ENCODE peak calls at places on chromosomes 13 and 19, in five cellular contexts. Q, T, R, A and B are unnamed samples.

GRCh38 chr19:18000981-18001836 is 6.8 kb upstream of the ARRDC2 start:
- DNase-seq in Q (peak; percentile 85), T (peak; percentile 94), R (peak; percentile 96), A (peak; percentile 96), B (peak; percentile 97)

GRCh38 chr19:55232284-55232597 is 3.7 kb upstream of the TMEM86B start:
- DNase-seq in Q (no peak), T (no peak), R (no peak), A (peak; percentile 40), B (peak; percentile 65)

GRCh38 chr13:74715718-74716117 is 581.5 kb upstream of the KLF12 start:
- DNase-seq in Q (no peak), T (no peak), R (peak; percentile 43), A (no peak), B (no peak)

GRCh38 chr13:19117913-19118739 is 63.5 kb downstream of the TUBA3C start:
- DNase-seq in Q (no peak), T (no peak), R (no peak), A (no peak), B (no peak)

GRCh38 chr13:61095885-61096284 is 319.8 kb downstream of the PCDH20 start:
- DNase-seq in Q (no peak), T (no peak), R (no peak), A (no peak), B (no peak)

GRCh38 chr13:52969373-52969772 is 59.2 kb upstream of the OLFM4 start:
- DNase-seq in Q (no peak), T (no peak), R (no peak), A (no peak), B (no peak)

GRCh38 chr19:17347361-17347760 is 10.0 kb downstream of the GTPBP3 start:
- DNase-seq in Q (peak; percentile 34), T (no peak), R (peak; percentile 38), A (no peak), B (peak; percentile 83)

GRCh38 chr19:7010722-7011593 is 10.3 kb downstream of the MBD3L2B start:
- DNase-seq in Q (no peak), T (no peak), R (no peak), A (no peak), B (no peak)

GRCh38 chr19:11848594-11849263 is at the start of gene ZNF439:
- DNase-seq in Q (peak; percentile 79), T (peak; percentile 94), R (peak; percentile 93), A (peak; percentile 96), B (peak; percentile 97)

GRCh38 chr13:23159205-23159586 is 21.6 kb upstream of the SGCG start:
- DNase-seq in Q (no peak), T (no peak), R (peak; percentile 72), A (no peak), B (peak; percentile 81)

GRCh38 chr13:27133889-27134288 is 37.7 kb downstream of the USP12 start:
- DNase-seq in Q (no peak), T (no peak), R (no peak), A (no peak), B (no peak)

GRCh38 chr19:44644391-44645016 is 794 bp downstream of the PVR start:
- DNase-seq in Q (peak; percentile 34), T (no peak), R (peak; percentile 67), A (no peak), B (peak; percentile 81)

GRCh38 chr13:72530471-72530870 is 197.0 kb downstream of the MZT1 start:
- DNase-seq in Q (no peak), T (no peak), R (no peak), A (no peak), B (no peak)

GRCh38 chr19:53647792-53648191 is 16.0 kb downstream of the DPRX start:
- DNase-seq in Q (no peak), T (no peak), R (no peak), A (no peak), B (no peak)

GRCh38 chr19:28498404-28498976 is 714.5 kb downstream of the UQCRFS1 start:
- DNase-seq in Q (no peak), T (no peak), R (no peak), A (no peak), B (no peak)

GRCh38 chr13:55229906-55230569 is 1910.7 kb upstream of the PRR20A start:
- DNase-seq in Q (no peak), T (no peak), R (no peak), A (no peak), B (no peak)

GRCh38 chr13:37870895-37871550 is 1.5 kb upstream of the TRPC4 start:
- DNase-seq in Q (no peak), T (no peak), R (peak; percentile 78), A (no peak), B (no peak)

GRCh38 chr13:66312312-66313087 is 917.6 kb downstream of the PCDH9 start:
- DNase-seq in Q (no peak), T (no peak), R (no peak), A (no peak), B (no peak)

GRCh38 chr19:47750752-47751151 is 5.4 kb downstream of the NOP53 start:
- DNase-seq in Q (no peak), T (no peak), R (no peak), A (no peak), B (no peak)

GRCh38 chr13:107941345-107942029 is 273.8 kb downstream of the LIG4 start:
- DNase-seq in Q (no peak), T (no peak), R (no peak), A (no peak), B (no peak)

GRCh38 chr19:16425993-16426392 is 45.8 kb downstream of the EPS15L1 start:
- DNase-seq in Q (no peak), T (no peak), R (no peak), A (no peak), B (no peak)

GRCh38 chr13:95404141-95404882 is 103.1 kb upstream of the ABCC4 start:
- DNase-seq in Q (peak; percentile 67), T (peak; percentile 83), R (peak; percentile 83), A (peak; percentile 81), B (peak; percentile 92)

GRCh38 chr19:6813659-6814058 is 41.2 kb downstream of the VAV1 start:
- DNase-seq in Q (no peak), T (no peak), R (no peak), A (no peak), B (no peak)

GRCh38 chr13:31160857-31161582 is 684 bp downstream of the HSPH1 start:
- DNase-seq in Q (peak; percentile 28), T (peak; percentile 84), R (peak; percentile 89), A (peak; percentile 76), B (peak; percentile 88)

GRCh38 chr19:12672744-12673143 is 6.1 kb downstream of the WDR83 start:
- DNase-seq in Q (no peak), T (no peak), R (no peak), A (no peak), B (no peak)

GRCh38 chr13:94301487-94301886 is 178.0 kb downstream of the DCT start:
- DNase-seq in Q (no peak), T (no peak), R (no peak), A (no peak), B (no peak)

GRCh38 chr19:45638930-45639729 is at the start of gene EML2:
- DNase-seq in Q (no peak), T (peak; percentile 68), R (peak; percentile 67), A (peak; percentile 83), B (no peak)

GRCh38 chr19:46413262-46414031 is at the start of gene CCDC8:
- DNase-seq in Q (peak; percentile 95), T (peak; percentile 86), R (peak; percentile 74), A (peak; percentile 69), B (peak; percentile 91)

GRCh38 chr13:107649071-107649470 is 566.3 kb downstream of the LIG4 start:
- DNase-seq in Q (no peak), T (no peak), R (no peak), A (no peak), B (no peak)

GRCh38 chr13:96020155-96020575 is 33.0 kb downstream of the UGGT2 start:
- DNase-seq in Q (no peak), T (no peak), R (peak; percentile 73), A (no peak), B (no peak)

GRCh38 chr19:318509-318774 is 26.2 kb downstream of the MIER2 start:
- DNase-seq in Q (no peak), T (no peak), R (no peak), A (no peak), B (no peak)

GRCh38 chr19:47598407-47599349 is 10.3 kb upstream of the BICRA start:
- DNase-seq in Q (peak; percentile 87), T (peak; percentile 45), R (peak; percentile 98), A (no peak), B (peak; percentile 81)

GRCh38 chr19:2548966-2549365 is 73.0 kb downstream of the GADD45B start:
- DNase-seq in Q (no peak), T (peak; percentile 29), R (no peak), A (peak; percentile 29), B (peak; percentile 45)
- H3K4me1 ChIP-seq in Q (no peaks in the 10 kb centered on the region), T (peaks cover 24% of the 10 kb centered on the region), R (peaks cover 20% of the 10 kb centered on the region), A (peaks cover 6% of the 10 kb centered on the region), B (no peaks in the 10 kb centered on the region)

DNA sequence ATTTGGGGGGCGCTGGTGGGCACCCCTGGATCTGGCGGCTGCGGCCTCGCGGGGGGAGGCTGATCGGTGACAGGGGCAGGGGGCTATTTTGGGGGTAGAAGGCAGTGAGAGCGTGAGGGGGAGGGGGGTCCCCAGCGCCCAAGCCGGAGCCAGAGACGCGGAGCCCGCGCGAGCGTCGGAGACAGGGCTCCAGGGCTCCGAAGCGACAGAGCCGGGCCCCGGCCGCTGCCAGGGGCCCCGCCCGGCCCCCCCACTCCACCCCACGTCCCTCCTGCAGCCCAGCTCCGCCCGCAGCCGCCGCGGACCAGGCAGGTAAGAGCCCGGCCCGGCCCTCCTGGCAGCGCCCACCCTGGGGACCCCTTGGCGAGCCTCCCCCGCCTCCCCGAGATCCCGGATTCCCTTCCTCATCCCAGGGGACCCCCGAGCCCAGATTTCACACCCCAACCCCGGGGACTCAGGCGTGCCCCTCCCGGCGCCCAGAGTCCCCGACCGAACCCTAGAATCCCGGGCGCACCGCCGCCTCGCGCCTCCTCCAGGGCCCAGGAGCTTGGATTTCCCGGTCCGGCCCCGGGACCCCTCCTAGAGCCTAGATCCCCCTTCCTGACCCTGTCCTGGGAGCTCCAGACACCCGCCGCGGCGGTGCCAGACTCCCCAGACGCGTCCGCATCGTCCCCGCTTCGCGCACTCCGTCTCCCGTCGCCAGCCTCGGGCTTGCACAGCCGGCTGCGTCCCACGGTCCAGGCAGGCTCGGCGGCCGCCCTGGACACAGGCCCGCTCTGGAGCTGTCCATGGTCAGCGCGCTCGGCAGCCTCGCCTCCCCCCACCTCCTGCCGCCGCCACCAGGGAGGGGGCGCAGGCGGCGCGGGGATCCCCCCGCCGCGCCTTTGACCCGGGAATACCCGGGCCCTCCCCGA is at the start of gene PPFIA3:
- DNase-seq in Q (no peak), T (peak; percentile 63), R (peak; percentile 89), A (peak; percentile 71), B (peak; percentile 80)
- H3K4me1 ChIP-seq in Q (no peaks in the 10 kb centered on the region), T (peaks cover 15% of the 10 kb centered on the region), R (peaks cover 7% of the 10 kb centered on the region), A (peaks cover 37% of the 10 kb centered on the region), B (no peaks in the 10 kb centered on the region)

DNA sequence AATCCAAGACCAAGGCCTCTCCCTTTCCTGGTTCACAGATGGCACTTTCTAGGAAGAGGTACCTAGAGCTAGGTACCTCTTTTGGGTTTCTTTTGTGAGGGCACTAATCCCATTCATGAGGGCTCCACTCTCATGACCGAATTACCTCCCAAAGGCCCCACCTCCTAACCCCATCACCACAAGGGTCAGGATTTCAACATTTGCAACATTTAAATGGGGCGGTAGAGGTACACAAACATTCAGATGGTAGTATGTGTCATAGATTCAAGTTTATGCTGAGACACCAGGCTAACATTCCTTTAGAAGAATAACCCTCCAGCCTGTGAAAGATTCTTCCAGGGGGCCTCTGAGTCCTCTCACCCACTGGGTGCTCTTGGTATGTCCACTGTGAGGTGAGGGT is 116.3 kb downstream of the FOXO1 start:
- DNase-seq in Q (no peak), T (no peak), R (peak; percentile 14), A (no peak), B (no peak)
- H3K4me1 ChIP-seq in Q (peaks cover 3% of the 10 kb centered on the region), T (no peaks in the 10 kb centered on the region), R (no peaks in the 10 kb centered on the region), A (no peaks in the 10 kb centered on the region), B (peaks cover 11% of the 10 kb centered on the region)

GRCh38 chr19:15213715-15214381 is 13.1 kb upstream of the NOTCH3 start:
- DNase-seq in Q (peak; percentile 61), T (no peak), R (no peak), A (no peak), B (peak; percentile 92)
- H3K4me1 ChIP-seq in Q (no peaks in the 10 kb centered on the region), T (no peaks in the 10 kb centered on the region), R (peaks cover 11% of the 10 kb centered on the region), A (no peaks in the 10 kb centered on the region), B (peaks cover 4% of the 10 kb centered on the region)